ENCODE peak calls at places on chromosomes 13 and 19, in nine cellular contexts. One of them, this sample, is unnamed.
A peak's percentile ranks its signal among the peaks of the same experiment; 100 is the strongest.

GRCh38 chr13:79258489-79258888 is 147.6 kb downstream of the RBM26 start:
- DNase-seq in uterus: no peak
- DNase-seq in PC-3: no peak
- DNase-seq in CD8-positive, alpha-beta T cell: no peak
- DNase-seq in right cardiac atrium: no peak
- DNase-seq in psoas muscle: no peak
- DNase-seq in cardiac muscle cell: no peak
- DNase-seq in heart left ventricle: no peak
- DNase-seq in neuronal stem cell: no peak
- DNase-seq in this sample: no peak

GRCh38 chr19:32543107-32543900 is 37.7 kb upstream of the PDCD5 start:
- DNase-seq in uterus: no peak
- DNase-seq in PC-3: peak; percentile 66
- DNase-seq in CD8-positive, alpha-beta T cell: no peak
- DNase-seq in right cardiac atrium: no peak
- DNase-seq in psoas muscle: no peak
- DNase-seq in cardiac muscle cell: no peak
- DNase-seq in heart left ventricle: no peak
- DNase-seq in neuronal stem cell: no peak
- DNase-seq in this sample: no peak

GRCh38 chr13:30796132-30796832 is 60.9 kb downstream of the ALOX5AP start:
- DNase-seq in uterus: no peak
- DNase-seq in PC-3: peak; percentile 83
- DNase-seq in CD8-positive, alpha-beta T cell: no peak
- DNase-seq in right cardiac atrium: peak; percentile 42
- DNase-seq in psoas muscle: no peak
- DNase-seq in cardiac muscle cell: no peak
- DNase-seq in heart left ventricle: no peak
- DNase-seq in neuronal stem cell: no peak
- DNase-seq in this sample: no peak

GRCh38 chr19:46384396-46384795 is 29.0 kb downstream of the CCDC8 start:
- DNase-seq in uterus: no peak
- DNase-seq in PC-3: no peak
- DNase-seq in CD8-positive, alpha-beta T cell: no peak
- DNase-seq in right cardiac atrium: no peak
- DNase-seq in psoas muscle: no peak
- DNase-seq in cardiac muscle cell: no peak
- DNase-seq in heart left ventricle: peak; percentile 73
- DNase-seq in neuronal stem cell: no peak
- DNase-seq in this sample: no peak

GRCh38 chr19:30374791-30375650 is 2.8 kb downstream of the ZNF536 start:
- DNase-seq in uterus: no peak
- DNase-seq in PC-3: no peak
- DNase-seq in CD8-positive, alpha-beta T cell: no peak
- DNase-seq in right cardiac atrium: no peak
- DNase-seq in psoas muscle: no peak
- DNase-seq in cardiac muscle cell: peak; percentile 12
- DNase-seq in heart left ventricle: no peak
- DNase-seq in neuronal stem cell: no peak
- DNase-seq in this sample: no peak

GRCh38 chr13:49821216-49821820 is 28.8 kb upstream of the KPNA3 start:
- DNase-seq in uterus: no peak
- DNase-seq in PC-3: no peak
- DNase-seq in CD8-positive, alpha-beta T cell: no peak
- DNase-seq in right cardiac atrium: no peak
- DNase-seq in psoas muscle: no peak
- DNase-seq in cardiac muscle cell: no peak
- DNase-seq in heart left ventricle: no peak
- DNase-seq in neuronal stem cell: no peak
- DNase-seq in this sample: no peak

GRCh38 chr13:49220856-49221614 is 897 bp downstream of the MLNR start:
- DNase-seq in uterus: no peak
- DNase-seq in PC-3: no peak
- DNase-seq in CD8-positive, alpha-beta T cell: no peak
- DNase-seq in right cardiac atrium: no peak
- DNase-seq in psoas muscle: no peak
- DNase-seq in cardiac muscle cell: no peak
- DNase-seq in heart left ventricle: no peak
- DNase-seq in neuronal stem cell: no peak
- DNase-seq in this sample: peak; percentile 26

GRCh38 chr19:48819366-48819816 is 8.6 kb upstream of the BCAT2 start:
- DNase-seq in uterus: peak; percentile 85
- DNase-seq in PC-3: peak; percentile 93
- DNase-seq in CD8-positive, alpha-beta T cell: no peak
- DNase-seq in right cardiac atrium: peak; percentile 93
- DNase-seq in psoas muscle: peak; percentile 96
- DNase-seq in cardiac muscle cell: no peak
- DNase-seq in heart left ventricle: peak; percentile 89
- DNase-seq in neuronal stem cell: no peak
- DNase-seq in this sample: peak; percentile 98

GRCh38 chr13:25733061-25733491 is 318.7 kb downstream of the SHISA2 start:
- DNase-seq in uterus: no peak
- DNase-seq in PC-3: peak; percentile 68
- DNase-seq in CD8-positive, alpha-beta T cell: no peak
- DNase-seq in right cardiac atrium: no peak
- DNase-seq in psoas muscle: no peak
- DNase-seq in cardiac muscle cell: no peak
- DNase-seq in heart left ventricle: no peak
- DNase-seq in neuronal stem cell: no peak
- DNase-seq in this sample: no peak

GRCh38 chr19:27689734-27690241 is 1523.2 kb downstream of the UQCRFS1 start:
- DNase-seq in uterus: no peak
- DNase-seq in PC-3: no peak
- DNase-seq in CD8-positive, alpha-beta T cell: no peak
- DNase-seq in right cardiac atrium: no peak
- DNase-seq in psoas muscle: no peak
- DNase-seq in cardiac muscle cell: no peak
- DNase-seq in heart left ventricle: no peak
- DNase-seq in neuronal stem cell: no peak
- DNase-seq in this sample: no peak

GRCh38 chr13:99717959-99718674 is 216.8 kb downstream of the TM9SF2 start:
- DNase-seq in uterus: no peak
- DNase-seq in PC-3: no peak
- DNase-seq in CD8-positive, alpha-beta T cell: no peak
- DNase-seq in right cardiac atrium: no peak
- DNase-seq in psoas muscle: no peak
- DNase-seq in cardiac muscle cell: no peak
- DNase-seq in heart left ventricle: no peak
- DNase-seq in neuronal stem cell: no peak
- DNase-seq in this sample: no peak

GRCh38 chr19:41223431-41224234 is 4.6 kb downstream of the AXL start:
- DNase-seq in uterus: no peak
- DNase-seq in PC-3: peak; percentile 92
- DNase-seq in CD8-positive, alpha-beta T cell: no peak
- DNase-seq in right cardiac atrium: no peak
- DNase-seq in psoas muscle: peak; percentile 67
- DNase-seq in cardiac muscle cell: peak; percentile 29
- DNase-seq in heart left ventricle: no peak
- DNase-seq in neuronal stem cell: peak; percentile 80
- DNase-seq in this sample: no peak

GRCh38 chr13:29923554-29924481 is 73.4 kb upstream of the UBL3 start:
- DNase-seq in uterus: peak; percentile 89
- DNase-seq in PC-3: peak; percentile 97
- DNase-seq in CD8-positive, alpha-beta T cell: peak; percentile 63
- DNase-seq in right cardiac atrium: peak; percentile 84
- DNase-seq in psoas muscle: peak; percentile 79
- DNase-seq in cardiac muscle cell: peak; percentile 41
- DNase-seq in heart left ventricle: peak; percentile 71
- DNase-seq in neuronal stem cell: no peak
- DNase-seq in this sample: peak; percentile 89

GRCh38 chr19:49474545-49474930 is 523 bp downstream of the FLT3LG start:
- DNase-seq in uterus: no peak
- DNase-seq in PC-3: no peak
- DNase-seq in CD8-positive, alpha-beta T cell: no peak
- DNase-seq in right cardiac atrium: no peak
- DNase-seq in psoas muscle: no peak
- DNase-seq in cardiac muscle cell: no peak
- DNase-seq in heart left ventricle: no peak
- DNase-seq in neuronal stem cell: no peak
- DNase-seq in this sample: no peak

GRCh38 chr19:17538684-17539287 is 16.7 kb upstream of the COLGALT1 start:
- DNase-seq in uterus: no peak
- DNase-seq in PC-3: peak; percentile 4
- DNase-seq in CD8-positive, alpha-beta T cell: no peak
- DNase-seq in right cardiac atrium: no peak
- DNase-seq in psoas muscle: no peak
- DNase-seq in cardiac muscle cell: no peak
- DNase-seq in heart left ventricle: no peak
- DNase-seq in neuronal stem cell: no peak
- DNase-seq in this sample: no peak

GRCh38 chr13:72489751-72490150 is 237.7 kb downstream of the MZT1 start:
- DNase-seq in uterus: no peak
- DNase-seq in PC-3: no peak
- DNase-seq in CD8-positive, alpha-beta T cell: no peak
- DNase-seq in right cardiac atrium: no peak
- DNase-seq in psoas muscle: no peak
- DNase-seq in cardiac muscle cell: no peak
- DNase-seq in heart left ventricle: no peak
- DNase-seq in neuronal stem cell: no peak
- DNase-seq in this sample: no peak

GRCh38 chr13:109769275-109769674 is 17.1 kb downstream of the IRS2 start:
- DNase-seq in uterus: no peak
- DNase-seq in PC-3: no peak
- DNase-seq in CD8-positive, alpha-beta T cell: no peak
- DNase-seq in right cardiac atrium: no peak
- DNase-seq in psoas muscle: no peak
- DNase-seq in cardiac muscle cell: no peak
- DNase-seq in heart left ventricle: no peak
- DNase-seq in neuronal stem cell: no peak
- DNase-seq in this sample: no peak

GRCh38 chr13:111210945-111211469 is 95.9 kb downstream of the ARHGEF7 start:
- DNase-seq in uterus: no peak
- DNase-seq in PC-3: no peak
- DNase-seq in CD8-positive, alpha-beta T cell: no peak
- DNase-seq in right cardiac atrium: no peak
- DNase-seq in psoas muscle: no peak
- DNase-seq in cardiac muscle cell: no peak
- DNase-seq in heart left ventricle: no peak
- DNase-seq in neuronal stem cell: no peak
- DNase-seq in this sample: no peak
- H3K4me3 ChIP-seq in uterus: no peak overlapping the region
- H3K4me3 ChIP-seq in PC-3: no peak overlapping the region
- H3K4me3 ChIP-seq in CD8-positive, alpha-beta T cell: no peak overlapping the region
- H3K4me3 ChIP-seq in right cardiac atrium: no peak overlapping the region
- H3K4me3 ChIP-seq in psoas muscle: no peak overlapping the region
- H3K4me3 ChIP-seq in cardiac muscle cell: no peak overlapping the region
- H3K4me3 ChIP-seq in heart left ventricle: no peak overlapping the region
- H3K4me3 ChIP-seq in neuronal stem cell: no peak overlapping the region
- H3K4me3 ChIP-seq in this sample: no peak overlapping the region

GRCh38 chr19:14435320-14436050 is 2.4 kb downstream of the PKN1 start:
- DNase-seq in uterus: no peak
- DNase-seq in PC-3: no peak
- DNase-seq in CD8-positive, alpha-beta T cell: no peak
- DNase-seq in right cardiac atrium: no peak
- DNase-seq in psoas muscle: no peak
- DNase-seq in cardiac muscle cell: no peak
- DNase-seq in heart left ventricle: no peak
- DNase-seq in neuronal stem cell: no peak
- DNase-seq in this sample: no peak
- H3K4me1 ChIP-seq in uterus: peaks cover 16% of the 10 kb centered on the region
- H3K4me1 ChIP-seq in PC-3: peaks cover 24% of the 10 kb centered on the region
- H3K4me1 ChIP-seq in CD8-positive, alpha-beta T cell: peaks cover 68% of the 10 kb centered on the region
- H3K4me1 ChIP-seq in right cardiac atrium: peaks cover 4% of the 10 kb centered on the region
- H3K4me1 ChIP-seq in psoas muscle: peaks cover 18% of the 10 kb centered on the region
- H3K4me1 ChIP-seq in cardiac muscle cell: peaks cover 6% of the 10 kb centered on the region
- H3K4me1 ChIP-seq in heart left ventricle: peaks cover 31% of the 10 kb centered on the region
- H3K4me1 ChIP-seq in neuronal stem cell: peaks cover 5% of the 10 kb centered on the region
- H3K4me1 ChIP-seq in this sample: no peaks in the 10 kb centered on the region

DNA sequence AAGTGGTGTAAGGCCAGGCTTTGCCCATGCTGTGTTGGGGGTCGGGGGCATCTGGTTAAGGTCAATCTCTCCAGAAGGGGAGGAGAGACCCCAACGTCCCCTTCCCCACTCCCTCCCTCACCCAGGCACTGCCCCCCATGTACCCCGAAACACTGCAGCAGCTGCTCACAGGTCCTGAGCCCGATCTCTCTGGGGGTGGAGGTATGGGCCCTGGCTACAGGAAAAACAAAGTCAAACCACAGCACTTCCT is 10.2 kb downstream of the CAPN12 start:
- DNase-seq in uterus: peak; percentile 26
- DNase-seq in PC-3: no peak
- DNase-seq in CD8-positive, alpha-beta T cell: no peak
- DNase-seq in right cardiac atrium: no peak
- DNase-seq in psoas muscle: no peak
- DNase-seq in cardiac muscle cell: no peak
- DNase-seq in heart left ventricle: no peak
- DNase-seq in neuronal stem cell: no peak
- DNase-seq in this sample: no peak
- H3K4me3 ChIP-seq in uterus: no peak overlapping the region
- H3K4me3 ChIP-seq in PC-3: no peak overlapping the region
- H3K4me3 ChIP-seq in CD8-positive, alpha-beta T cell: no peak overlapping the region
- H3K4me3 ChIP-seq in right cardiac atrium: no peak overlapping the region
- H3K4me3 ChIP-seq in psoas muscle: no peak overlapping the region
- H3K4me3 ChIP-seq in cardiac muscle cell: no peak overlapping the region
- H3K4me3 ChIP-seq in heart left ventricle: no peak overlapping the region
- H3K4me3 ChIP-seq in neuronal stem cell: no peak overlapping the region
- H3K4me3 ChIP-seq in this sample: no peak overlapping the region

DNA sequence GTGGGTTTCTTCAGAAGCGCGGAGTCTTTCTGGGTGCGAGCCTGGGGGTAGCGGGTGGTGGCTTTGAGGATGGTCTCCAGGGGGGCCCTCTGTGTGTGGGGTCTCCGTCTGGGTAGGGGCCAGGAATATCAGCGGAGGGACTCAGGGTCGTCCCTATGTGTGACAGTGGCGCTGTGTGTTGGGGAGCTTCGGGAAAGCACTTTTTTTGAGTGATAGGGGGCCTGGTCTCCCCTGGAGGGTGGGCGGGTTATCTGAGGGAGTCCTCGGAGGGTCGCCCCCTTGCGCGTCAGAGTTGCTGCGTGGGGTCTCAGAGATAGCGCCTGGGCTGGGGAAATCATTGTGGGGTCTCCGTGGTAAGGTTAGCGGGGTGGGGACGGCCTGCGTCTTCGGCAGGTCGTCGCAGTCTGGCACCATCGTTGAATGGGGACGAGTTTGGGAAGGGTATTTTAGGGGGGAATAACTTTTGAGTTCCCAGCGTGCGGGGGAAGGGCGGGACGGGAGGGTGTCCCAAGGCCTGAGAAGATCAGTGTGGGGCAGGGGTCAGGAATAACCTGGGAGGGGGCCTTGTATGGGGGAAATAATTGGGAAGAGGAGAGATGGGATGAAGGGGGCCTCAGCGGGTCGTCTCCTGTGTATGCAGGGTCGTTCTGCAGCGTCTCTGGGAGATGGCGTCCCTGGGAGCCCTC is 851 bp downstream of the IER2 start:
- DNase-seq in uterus: peak; percentile 60
- DNase-seq in PC-3: no peak
- DNase-seq in CD8-positive, alpha-beta T cell: no peak
- DNase-seq in right cardiac atrium: peak; percentile 41
- DNase-seq in psoas muscle: no peak
- DNase-seq in cardiac muscle cell: peak; percentile 23
- DNase-seq in heart left ventricle: no peak
- DNase-seq in neuronal stem cell: peak; percentile 42
- DNase-seq in this sample: no peak
- H3K4me1 ChIP-seq in uterus: peaks cover 7% of the 10 kb centered on the region
- H3K4me1 ChIP-seq in PC-3: peaks cover 16% of the 10 kb centered on the region
- H3K4me1 ChIP-seq in CD8-positive, alpha-beta T cell: peaks cover 16% of the 10 kb centered on the region
- H3K4me1 ChIP-seq in right cardiac atrium: peaks cover 4% of the 10 kb centered on the region
- H3K4me1 ChIP-seq in psoas muscle: peaks cover 22% of the 10 kb centered on the region
- H3K4me1 ChIP-seq in cardiac muscle cell: peaks cover 14% of the 10 kb centered on the region
- H3K4me1 ChIP-seq in heart left ventricle: peaks cover 4% of the 10 kb centered on the region
- H3K4me1 ChIP-seq in neuronal stem cell: peaks cover 5% of the 10 kb centered on the region
- H3K4me1 ChIP-seq in this sample: no peaks in the 10 kb centered on the region

This sample was measured in right atrium auricular region.